ENCODE peak calls at places on chromosomes 4 and X, in four cellular contexts. U is pancreas, F is MCF 10A, Q is cardiac fibroblast. I is an unnamed sample.

GRCh38 chr4:4851081-4851480 is 8.4 kb upstream of the MSX1 start:
- DNase-seq in U (no peak), F (no peak), Q (no peak), I (no peak)

GRCh38 chrX:57528670-57529255 is 63.0 kb upstream of the ZXDB start:
- DNase-seq in U (no peak), F (peak), Q (peak), I (no peak)

GRCh38 chrX:119236599-119237525 is 777 bp downstream of the PGRMC1 start:
- DNase-seq in U (peak), F (peak), Q (peak), I (no peak)

GRCh38 chr4:140150886-140151699 is 2.9 kb downstream of the MAML3 start:
- DNase-seq in U (peak), F (peak), Q (peak), I (peak)

GRCh38 chrX:41335590-41336331 is 1.8 kb downstream of the DDX3X start:
- DNase-seq in U (no peak), F (no peak), Q (no peak), I (no peak)

GRCh38 chr4:9762823-9763475 is 18.5 kb upstream of the DRD5 start:
- DNase-seq in U (no peak), F (peak), Q (peak), I (no peak)

GRCh38 chr4:72969957-72970356 is 99.6 kb downstream of the COX18 start:
- DNase-seq in U (no peak), F (no peak), Q (peak), I (no peak)

GRCh38 chr4:32010221-32010620 is 1290.1 kb downstream of the PCDH7 start:
- DNase-seq in U (no peak), F (no peak), Q (no peak), I (no peak)

GRCh38 chrX:142804085-142804484 is 221.6 kb upstream of the SPANXN4 start:
- DNase-seq in U (no peak), F (peak), Q (no peak), I (no peak)

GRCh38 chr4:173189117-173189693 is 20.6 kb downstream of the GALNT7 start:
- DNase-seq in U (no peak), F (no peak), Q (peak), I (no peak)

GRCh38 chrX:111649641-111650040 is 31.3 kb upstream of the ALG13 start:
- DNase-seq in U (no peak), F (peak), Q (no peak), I (no peak)

GRCh38 chr4:37879365-37879764 is 11.5 kb upstream of the TBC1D1 start:
- DNase-seq in U (no peak), F (no peak), Q (no peak), I (no peak)

GRCh38 chrX:74248889-74249288 is 55.1 kb upstream of the ZCCHC13 start:
- DNase-seq in U (no peak), F (peak), Q (peak), I (no peak)

GRCh38 chr4:84499065-84499982 is at the start of gene NKX6-1:
- DNase-seq in U (peak), F (peak), Q (peak), I (no peak)

GRCh38 chrX:80285131-80285773 is 135.0 kb upstream of the TENT5D start:
- DNase-seq in U (no peak), F (peak), Q (peak), I (no peak)

GRCh38 chr4:156294577-156294976 is 340.9 kb upstream of the CTSO start:
- DNase-seq in U (no peak), F (peak), Q (peak), I (no peak)

GRCh38 chr4:23922535-23923115 is 32.8 kb upstream of the PPARGC1A start:
- DNase-seq in U (no peak), F (no peak), Q (no peak), I (no peak)

GRCh38 chr4:127244515-127244914 is 388.2 kb upstream of the INTU start:
- DNase-seq in U (no peak), F (no peak), Q (no peak), I (no peak)

GRCh38 chr4:182502074-182502473 is 258.9 kb downstream of the TENM3 start:
- DNase-seq in U (no peak), F (no peak), Q (no peak), I (no peak)

GRCh38 chrX:110145854-110146253 is 142.9 kb downstream of the TMEM164 start:
- DNase-seq in U (no peak), F (peak), Q (peak), I (no peak)

GRCh38 chr4:10688022-10688421 is 3.5 kb upstream of the CLNK start:
- DNase-seq in U (no peak), F (no peak), Q (no peak), I (no peak)

GRCh38 chrX:73916931-73917657 is 354.1 kb downstream of the CHIC1 start:
- DNase-seq in U (no peak), F (peak), Q (peak), I (no peak)

GRCh38 chrX:8879750-8880149 is 78.6 kb upstream of the FAM9A start:
- DNase-seq in U (no peak), F (peak), Q (peak), I (no peak)

GRCh38 chr4:21113496-21114213 is 413.4 kb downstream of the PACRGL start:
- DNase-seq in U (no peak), F (peak), Q (peak), I (no peak)

GRCh38 chr4:150007512-150007911 is 70.7 kb upstream of the DCLK2 start:
- DNase-seq in U (no peak), F (no peak), Q (no peak), I (no peak)

DNA sequence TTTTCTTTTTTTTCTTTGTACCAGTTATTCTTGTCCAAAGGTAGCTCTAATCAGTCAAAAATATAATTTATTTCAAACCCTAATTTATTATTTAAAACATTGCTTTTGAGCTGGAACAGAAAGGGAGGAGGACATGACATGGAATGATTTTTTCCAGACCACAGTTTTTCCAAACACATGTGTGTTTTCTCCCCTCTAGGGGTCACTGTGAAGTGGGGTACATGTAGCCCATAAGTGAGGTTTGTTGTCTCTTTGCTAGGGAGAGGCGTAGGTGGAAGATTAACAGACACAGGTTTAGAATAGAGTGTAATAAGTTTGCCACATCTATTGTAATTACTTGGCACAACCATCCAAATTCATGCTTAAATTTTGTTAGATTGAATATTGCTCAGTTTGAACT is 83.0 kb downstream of the TNIP2 start:
- DNase-seq in U (no peak), F (no peak), Q (peak), I (no peak)
- TF ChIP-seq CTCF in U (no peak), F (no peak), Q (peak), I (no peak)

GRCh38 chrX:139446832-139447231 is 83.7 kb upstream of the F9 start:
- DNase-seq in U (no peak), F (no peak), Q (no peak), I (no peak)
- TF ChIP-seq CTCF in U (no peak), F (no peak), Q (no peak), I (no peak)

GRCh38 chr4:7238300-7238960 is 46.1 kb downstream of the SORCS2 start:
- DNase-seq in U (no peak), F (no peak), Q (no peak), I (no peak)
- TF ChIP-seq CTCF in U (no peak), F (no peak), Q (no peak), I (no peak)

GRCh38 chr4:80361329-80361900 is 25.9 kb downstream of the CFAP299 start:
- DNase-seq in U (no peak), F (peak), Q (peak), I (no peak)
- TF ChIP-seq CTCF in U (no peak), F (peak), Q (no peak), I (no peak)

DNA sequence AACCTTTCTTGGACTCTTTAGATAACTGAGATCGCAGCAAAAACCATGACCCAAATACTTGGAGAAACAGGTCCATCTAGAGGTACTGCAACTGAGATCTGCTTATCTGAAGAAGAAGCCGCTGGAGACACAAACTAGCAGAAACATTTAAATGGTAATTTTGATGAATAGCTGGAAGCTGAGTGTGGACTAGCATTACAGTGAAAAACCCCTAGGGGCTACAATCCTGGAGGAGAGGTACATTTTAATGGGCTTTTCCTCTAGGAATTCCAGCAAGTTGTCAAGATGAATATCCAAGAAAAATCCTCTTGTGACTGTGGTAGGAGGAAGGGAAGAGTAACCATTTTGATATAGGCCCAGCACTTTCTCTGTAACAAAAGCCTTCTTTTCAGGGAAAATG is 592.5 kb upstream of the GRIA3 start:
- DNase-seq in U (no peak), F (no peak), Q (no peak), I (no peak)
- TF ChIP-seq CTCF in U (no peak), F (no peak), Q (no peak), I (no peak)

DNA sequence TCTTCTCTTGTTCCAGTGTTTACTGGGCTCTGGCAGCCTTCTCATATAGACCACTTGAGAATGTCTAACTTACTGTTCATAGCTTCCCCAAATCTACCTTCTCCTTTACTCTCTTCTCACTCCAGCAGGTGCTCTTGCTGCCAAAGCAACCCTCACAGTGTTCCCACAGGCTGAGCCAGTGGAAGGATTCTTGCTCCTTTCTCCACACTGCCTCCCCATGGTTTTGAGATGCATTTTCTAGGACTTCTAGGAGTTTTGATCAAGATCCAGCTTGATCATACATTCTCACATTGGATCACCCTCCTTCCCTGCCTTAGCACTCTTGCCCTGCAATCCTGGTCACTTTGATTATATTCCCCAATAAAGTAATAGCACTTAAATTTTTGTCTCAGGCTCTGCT is 230.8 kb downstream of the TMEM47 start:
- DNase-seq in U (no peak), F (peak), Q (peak), I (no peak)
- TF ChIP-seq CTCF in U (no peak), F (no peak), Q (peak), I (no peak)

DNA sequence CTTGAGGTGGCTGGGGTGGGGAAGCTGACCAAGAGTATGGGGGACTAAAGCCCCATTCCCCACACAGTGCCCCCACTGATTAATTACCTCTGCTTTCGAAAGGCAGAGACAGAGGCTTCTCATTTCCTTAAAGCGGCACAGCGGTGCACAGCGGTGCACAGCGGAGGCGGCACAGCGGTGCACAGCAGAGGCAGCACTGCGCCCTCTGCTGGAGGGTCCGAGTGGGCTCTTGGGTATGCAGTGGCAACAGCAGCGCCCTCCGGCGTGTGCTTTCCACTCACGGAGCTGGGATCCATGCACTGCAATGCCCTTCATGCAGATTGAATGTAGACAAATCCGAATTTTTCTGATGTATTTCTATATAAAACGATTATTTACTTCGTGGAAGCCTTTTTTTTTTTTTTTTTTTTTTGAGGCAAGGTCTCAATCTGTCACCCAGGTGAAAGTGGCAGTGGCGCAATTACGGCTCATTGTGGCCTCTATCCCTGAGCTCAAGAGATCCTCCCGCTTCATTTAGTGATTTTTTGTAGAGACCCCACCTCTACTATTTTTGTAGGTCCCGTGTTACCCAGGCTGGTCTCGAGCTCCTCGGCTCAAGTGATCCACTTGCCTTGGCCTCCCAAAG is 19.7 kb upstream of the PRPS2 start:
- DNase-seq in U (peak), F (no peak), Q (peak), I (peak)
- TF ChIP-seq CTCF in U (peak), F (peak), Q (peak), I (no peak)

GRCh38 chr4:169152899-169153298 is 117.9 kb downstream of the SH3RF1 start:
- DNase-seq in U (no peak), F (no peak), Q (no peak), I (no peak)
- TF ChIP-seq CTCF in U (no peak), F (no peak), Q (peak), I (no peak)

DNA sequence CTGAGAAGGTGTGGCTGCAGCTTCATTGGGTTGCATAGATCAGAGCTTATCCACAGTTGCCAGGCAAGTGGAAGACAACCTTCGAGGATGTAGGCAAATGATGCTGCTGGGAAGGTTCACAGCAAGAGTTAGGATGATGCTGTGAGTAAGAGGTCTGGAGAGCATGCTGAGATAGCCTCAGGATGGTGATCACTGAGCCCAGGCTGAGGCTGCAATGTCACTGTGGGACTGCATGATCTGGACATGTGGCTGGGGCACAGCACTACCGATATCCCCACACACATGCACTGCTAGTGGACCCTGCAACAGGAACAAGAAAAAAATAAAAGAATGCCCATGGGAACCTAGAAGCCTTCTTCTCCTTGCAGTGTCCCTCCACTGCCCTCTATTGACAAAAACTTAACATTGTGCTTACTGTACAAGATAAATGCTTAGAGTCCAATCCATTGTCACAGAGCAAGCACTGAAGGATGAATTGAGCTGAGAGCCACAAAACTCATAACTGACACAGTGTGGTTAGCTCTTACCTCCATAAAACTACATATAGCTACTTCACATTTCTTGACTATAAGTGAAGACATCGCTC is 105.6 kb downstream of the CNKSR2 start:
- DNase-seq in U (no peak), F (peak), Q (peak), I (peak)
- TF ChIP-seq CTCF in U (peak), F (peak), Q (peak), I (no peak)